ENCODE peak calls at places on chromosome 22, in ten cellular contexts. H, C, Y, I, P, Z, R, W, O and B are unnamed samples.

GRCh38 chr22:41968601-41969000 is 642 bp upstream of the SEPTIN3 start:
- DNase-seq in H (no peak), C (no peak), Y (no peak), I (no peak), P (no peak), Z (no peak), R (no peak), W (peak; percentile 68), O (no peak), B (no peak)

GRCh38 chr22:47151490-47151889 is 389.0 kb downstream of the TBC1D22A start:
- DNase-seq in H (no peak), C (no peak), Y (no peak), I (no peak), P (no peak), Z (no peak), R (no peak), W (no peak), O (no peak), B (peak; percentile 62)

GRCh38 chr22:39332441-39333064 is 13.1 kb upstream of the RPL3 start:
- DNase-seq in H (no peak), C (no peak), Y (no peak), I (no peak), P (no peak), Z (no peak), R (no peak), W (no peak), O (no peak), B (no peak)

GRCh38 chr22:40922484-40923303 is 28.5 kb upstream of the RBX1 start:
- DNase-seq in H (no peak), C (no peak), Y (no peak), I (no peak), P (peak; percentile 42), Z (no peak), R (peak; percentile 69), W (peak; percentile 43), O (no peak), B (peak; percentile 40)

GRCh38 chr22:40247976-40248375 is 70.3 kb downstream of the TNRC6B start:
- DNase-seq in H (no peak), C (peak; percentile 42), Y (no peak), I (no peak), P (no peak), Z (no peak), R (no peak), W (no peak), O (peak; percentile 25), B (no peak)

GRCh38 chr22:40176921-40177737 is 596 bp upstream of the TNRC6B start:
- DNase-seq in H (peak; percentile 30), C (peak; percentile 52), Y (peak; percentile 56), I (no peak), P (peak; percentile 29), Z (peak; percentile 57), R (peak; percentile 54), W (no peak), O (peak; percentile 75), B (peak; percentile 53)

GRCh38 chr22:46501701-46502100 is 35.7 kb downstream of the CELSR1 start:
- DNase-seq in H (no peak), C (no peak), Y (no peak), I (no peak), P (peak; percentile 63), Z (no peak), R (peak; percentile 67), W (no peak), O (no peak), B (peak; percentile 77)

GRCh38 chr22:23565288-23565941 is 14.7 kb downstream of the IGLL1 start:
- DNase-seq in H (no peak), C (no peak), Y (no peak), I (no peak), P (no peak), Z (no peak), R (no peak), W (no peak), O (no peak), B (no peak)

GRCh38 chr22:37544955-37545702 is 15.2 kb upstream of the CDC42EP1 start:
- DNase-seq in H (peak; percentile 65), C (peak; percentile 29), Y (no peak), I (no peak), P (peak; percentile 68), Z (peak; percentile 25), R (peak; percentile 63), W (no peak), O (peak; percentile 34), B (peak; percentile 65)

GRCh38 chr22:30923168-30923900 is 45.2 kb downstream of the MORC2 start:
- DNase-seq in H (no peak), C (no peak), Y (no peak), I (no peak), P (no peak), Z (no peak), R (no peak), W (no peak), O (no peak), B (no peak)

GRCh38 chr22:34475886-34476285 is 555.6 kb upstream of the LARGE1 start:
- DNase-seq in H (no peak), C (no peak), Y (no peak), I (no peak), P (no peak), Z (no peak), R (no peak), W (no peak), O (no peak), B (no peak)

GRCh38 chr22:37752189-37753061 is 55.3 kb upstream of the GCAT start:
- DNase-seq in H (peak; percentile 94), C (no peak), Y (peak; percentile 89), I (no peak), P (peak; percentile 88), Z (no peak), R (peak; percentile 92), W (peak; percentile 25), O (no peak), B (peak; percentile 94)

GRCh38 chr22:27667121-27667843 is 134.3 kb downstream of the MN1 start:
- DNase-seq in H (no peak), C (no peak), Y (no peak), I (no peak), P (no peak), Z (no peak), R (no peak), W (no peak), O (no peak), B (peak; percentile 86)

GRCh38 chr22:32020117-32020516 is 22.9 kb upstream of the SLC5A1 start:
- DNase-seq in H (no peak), C (no peak), Y (no peak), I (no peak), P (peak; percentile 51), Z (no peak), R (peak; percentile 78), W (no peak), O (no peak), B (peak; percentile 87)

GRCh38 chr22:45298934-45299505 is 10.7 kb upstream of the FAM118A start:
- DNase-seq in H (no peak), C (no peak), Y (no peak), I (no peak), P (no peak), Z (no peak), R (no peak), W (no peak), O (no peak), B (no peak)

GRCh38 chr22:24422078-24422665 is 5.2 kb upstream of the ADORA2A start:
- DNase-seq in H (no peak), C (no peak), Y (no peak), I (no peak), P (no peak), Z (no peak), R (no peak), W (no peak), O (no peak), B (no peak)

GRCh38 chr22:17914474-17914873 is 109.9 kb downstream of the MICAL3 start:
- DNase-seq in H (no peak), C (no peak), Y (no peak), I (no peak), P (no peak), Z (no peak), R (no peak), W (no peak), O (no peak), B (no peak)

GRCh38 chr22:30827646-30828045 is 133.0 kb downstream of the OSBP2 start:
- DNase-seq in H (no peak), C (no peak), Y (no peak), I (no peak), P (no peak), Z (no peak), R (no peak), W (no peak), O (no peak), B (no peak)

GRCh38 chr22:29000225-29000556 is 61.4 kb downstream of the C22orf31 start:
- DNase-seq in H (no peak), C (no peak), Y (no peak), I (no peak), P (no peak), Z (no peak), R (no peak), W (no peak), O (no peak), B (no peak)

GRCh38 chr22:37225481-37225880 is 13.2 kb upstream of the SSTR3 start:
- DNase-seq in H (no peak), C (no peak), Y (no peak), I (no peak), P (no peak), Z (no peak), R (no peak), W (no peak), O (no peak), B (no peak)

GRCh38 chr22:42399315-42400271 is 32.6 kb downstream of the NFAM1 start:
- DNase-seq in H (no peak), C (no peak), Y (no peak), I (no peak), P (no peak), Z (no peak), R (no peak), W (peak; percentile 99), O (no peak), B (peak; percentile 4)

GRCh38 chr22:43993072-43993760 is 30.9 kb upstream of the PARVB start:
- DNase-seq in H (peak; percentile 46), C (peak; percentile 45), Y (no peak), I (no peak), P (peak; percentile 82), Z (peak; percentile 26), R (peak; percentile 33), W (peak; percentile 31), O (peak; percentile 48), B (peak; percentile 13)

GRCh38 chr22:30196141-30196866 is 50.3 kb downstream of the LIF start:
- DNase-seq in H (peak; percentile 81), C (no peak), Y (peak; percentile 72), I (no peak), P (peak; percentile 85), Z (peak; percentile 14), R (peak; percentile 99), W (peak; percentile 96), O (peak; percentile 29), B (peak; percentile 97)

GRCh38 chr22:27761652-27762051 is 39.9 kb downstream of the MN1 start:
- DNase-seq in H (no peak), C (no peak), Y (no peak), I (no peak), P (no peak), Z (no peak), R (no peak), W (no peak), O (no peak), B (no peak)